ENCODE peak calls at places on chromosomes 13 and 19, in ten cellular contexts. One of them, this sample, is unnamed.

GRCh38 chr13:26557393-26558073 is at the start of gene WASF3:
- DNase-seq in A549: peak
- DNase-seq in tibial nerve: peak
- DNase-seq in sigmoid colon: peak
- DNase-seq in transverse colon: peak
- DNase-seq in H1: peak
- DNase-seq in stomach: peak
- DNase-seq in K562: peak
- DNase-seq in SK-N-SH: peak
- DNase-seq in ovary: peak
- DNase-seq in this sample: peak

GRCh38 chr13:96744665-96745331 is 249.5 kb downstream of the OXGR1 start:
- DNase-seq in A549: no peak
- DNase-seq in tibial nerve: no peak
- DNase-seq in sigmoid colon: no peak
- DNase-seq in transverse colon: no peak
- DNase-seq in H1: no peak
- DNase-seq in stomach: no peak
- DNase-seq in K562: no peak
- DNase-seq in SK-N-SH: no peak
- DNase-seq in ovary: no peak
- DNase-seq in this sample: no peak

GRCh38 chr19:47371269-47371668 is 22.2 kb downstream of the DHX34 start:
- DNase-seq in A549: no peak
- DNase-seq in tibial nerve: no peak
- DNase-seq in sigmoid colon: no peak
- DNase-seq in transverse colon: no peak
- DNase-seq in H1: no peak
- DNase-seq in stomach: no peak
- DNase-seq in K562: no peak
- DNase-seq in SK-N-SH: no peak
- DNase-seq in ovary: no peak
- DNase-seq in this sample: no peak

GRCh38 chr19:28485300-28485699 is 727.7 kb downstream of the UQCRFS1 start:
- DNase-seq in A549: no peak
- DNase-seq in tibial nerve: no peak
- DNase-seq in sigmoid colon: no peak
- DNase-seq in transverse colon: peak
- DNase-seq in H1: no peak
- DNase-seq in stomach: no peak
- DNase-seq in K562: no peak
- DNase-seq in SK-N-SH: no peak
- DNase-seq in ovary: no peak
- DNase-seq in this sample: no peak

GRCh38 chr13:36848228-36848982 is 29.4 kb downstream of the RFXAP start:
- DNase-seq in A549: no peak
- DNase-seq in tibial nerve: no peak
- DNase-seq in sigmoid colon: no peak
- DNase-seq in transverse colon: no peak
- DNase-seq in H1: no peak
- DNase-seq in stomach: no peak
- DNase-seq in K562: peak
- DNase-seq in SK-N-SH: peak
- DNase-seq in ovary: no peak
- DNase-seq in this sample: no peak

GRCh38 chr19:13834308-13834790 is 39.1 kb downstream of the ZSWIM4 start:
- DNase-seq in A549: peak
- DNase-seq in tibial nerve: no peak
- DNase-seq in sigmoid colon: peak
- DNase-seq in transverse colon: no peak
- DNase-seq in H1: no peak
- DNase-seq in stomach: no peak
- DNase-seq in K562: no peak
- DNase-seq in SK-N-SH: no peak
- DNase-seq in ovary: no peak
- DNase-seq in this sample: no peak

GRCh38 chr13:33931397-33931987 is 113.5 kb downstream of the RFC3 start:
- DNase-seq in A549: peak
- DNase-seq in tibial nerve: no peak
- DNase-seq in sigmoid colon: no peak
- DNase-seq in transverse colon: no peak
- DNase-seq in H1: no peak
- DNase-seq in stomach: no peak
- DNase-seq in K562: peak
- DNase-seq in SK-N-SH: peak
- DNase-seq in ovary: no peak
- DNase-seq in this sample: no peak

GRCh38 chr13:113305208-113305607 is 8.2 kb downstream of the LAMP1 start:
- DNase-seq in A549: no peak
- DNase-seq in tibial nerve: no peak
- DNase-seq in sigmoid colon: no peak
- DNase-seq in transverse colon: no peak
- DNase-seq in H1: no peak
- DNase-seq in stomach: no peak
- DNase-seq in K562: no peak
- DNase-seq in SK-N-SH: no peak
- DNase-seq in ovary: no peak
- DNase-seq in this sample: no peak

GRCh38 chr13:112756967-112757758 is 67.3 kb downstream of the ATP11A start:
- DNase-seq in A549: no peak
- DNase-seq in tibial nerve: no peak
- DNase-seq in sigmoid colon: no peak
- DNase-seq in transverse colon: no peak
- DNase-seq in H1: no peak
- DNase-seq in stomach: no peak
- DNase-seq in K562: no peak
- DNase-seq in SK-N-SH: no peak
- DNase-seq in ovary: no peak
- DNase-seq in this sample: no peak

DNA sequence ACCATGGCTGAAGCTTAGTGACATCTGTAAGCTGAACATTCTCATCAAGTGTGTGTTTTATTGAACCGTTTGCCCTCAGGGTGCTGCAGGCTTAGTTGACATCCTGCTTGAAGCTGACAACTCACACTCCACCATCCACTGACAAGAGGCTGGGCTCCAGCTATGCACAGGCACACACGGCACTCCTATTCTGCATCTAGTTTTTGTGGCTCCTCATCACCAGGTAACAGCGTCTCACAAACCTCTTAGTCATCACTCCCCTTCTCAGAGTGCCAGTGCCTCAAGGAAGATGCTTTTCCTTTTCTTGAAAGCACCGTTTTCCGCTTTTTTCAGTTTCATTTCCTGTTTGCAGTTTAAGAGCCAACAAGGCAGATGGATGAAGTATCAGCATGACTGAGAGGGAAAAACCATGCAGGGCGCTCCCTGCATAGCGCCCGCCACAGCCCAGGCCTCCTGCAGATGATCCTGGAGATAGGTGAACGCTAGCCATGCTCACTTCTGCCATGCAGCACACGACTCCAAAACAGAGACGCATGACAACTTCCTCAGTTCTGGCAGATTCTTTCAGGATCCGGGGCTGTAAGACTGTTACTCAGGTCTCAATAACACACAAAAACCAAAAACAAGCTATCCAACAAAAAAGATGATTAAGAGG is 491.3 kb downstream of the COG6 start:
- DNase-seq in A549: no peak
- DNase-seq in tibial nerve: no peak
- DNase-seq in sigmoid colon: no peak
- DNase-seq in transverse colon: no peak
- DNase-seq in H1: no peak
- DNase-seq in stomach: no peak
- DNase-seq in K562: no peak
- DNase-seq in SK-N-SH: peak
- DNase-seq in ovary: no peak
- DNase-seq in this sample: no peak
- TF ChIP-seq EP300 in A549: no peak
- TF ChIP-seq EP300 in tibial nerve: no peak
- TF ChIP-seq EP300 in sigmoid colon: no peak
- TF ChIP-seq EP300 in transverse colon: no peak
- TF ChIP-seq EP300 in H1: no peak
- TF ChIP-seq EP300 in stomach: no peak
- TF ChIP-seq EP300 in K562: no peak
- TF ChIP-seq EP300 in SK-N-SH: no peak
- TF ChIP-seq EP300 in ovary: no peak
- TF ChIP-seq EP300 in this sample: no peak

GRCh38 chr13:105597573-105597972 is 937.9 kb downstream of the EFNB2 start:
- DNase-seq in A549: no peak
- DNase-seq in tibial nerve: no peak
- DNase-seq in sigmoid colon: no peak
- DNase-seq in transverse colon: no peak
- DNase-seq in H1: no peak
- DNase-seq in stomach: no peak
- DNase-seq in K562: no peak
- DNase-seq in SK-N-SH: no peak
- DNase-seq in ovary: no peak
- DNase-seq in this sample: no peak
- TF ChIP-seq EP300 in A549: no peak
- TF ChIP-seq EP300 in tibial nerve: no peak
- TF ChIP-seq EP300 in sigmoid colon: no peak
- TF ChIP-seq EP300 in transverse colon: no peak
- TF ChIP-seq EP300 in H1: no peak
- TF ChIP-seq EP300 in stomach: no peak
- TF ChIP-seq EP300 in K562: no peak
- TF ChIP-seq EP300 in SK-N-SH: no peak
- TF ChIP-seq EP300 in ovary: no peak
- TF ChIP-seq EP300 in this sample: no peak

GRCh38 chr19:11735375-11735774 is 3.4 kb downstream of the ZNF823 start:
- DNase-seq in A549: no peak
- DNase-seq in tibial nerve: no peak
- DNase-seq in sigmoid colon: no peak
- DNase-seq in transverse colon: peak
- DNase-seq in H1: no peak
- DNase-seq in stomach: no peak
- DNase-seq in K562: no peak
- DNase-seq in SK-N-SH: no peak
- DNase-seq in ovary: no peak
- DNase-seq in this sample: no peak

DNA sequence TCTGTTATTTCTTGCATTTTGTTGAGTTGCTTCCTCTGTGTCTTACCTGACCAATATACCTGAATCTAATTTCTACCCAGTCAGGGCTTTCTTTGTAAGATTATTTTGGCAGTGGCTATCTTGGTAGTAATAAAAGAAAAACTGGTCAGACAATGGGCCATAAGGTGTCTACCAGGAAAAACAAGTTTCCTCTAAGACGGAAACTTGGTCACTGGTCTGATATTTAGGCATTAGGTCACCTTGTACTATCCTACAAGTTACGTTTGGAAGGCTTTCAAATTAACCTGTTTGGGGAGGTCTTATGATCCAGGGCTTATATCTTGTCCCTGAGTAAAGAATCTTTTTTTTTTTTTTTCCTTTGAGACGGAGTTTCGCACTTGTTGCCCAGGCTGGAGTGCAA is 9.2 kb downstream of the ZNF823 start:
- DNase-seq in A549: no peak
- DNase-seq in tibial nerve: no peak
- DNase-seq in sigmoid colon: no peak
- DNase-seq in transverse colon: no peak
- DNase-seq in H1: no peak
- DNase-seq in stomach: no peak
- DNase-seq in K562: no peak
- DNase-seq in SK-N-SH: no peak
- DNase-seq in ovary: no peak
- DNase-seq in this sample: no peak
- TF ChIP-seq EP300 in A549: no peak
- TF ChIP-seq EP300 in tibial nerve: no peak
- TF ChIP-seq EP300 in sigmoid colon: no peak
- TF ChIP-seq EP300 in transverse colon: no peak
- TF ChIP-seq EP300 in H1: no peak
- TF ChIP-seq EP300 in stomach: no peak
- TF ChIP-seq EP300 in K562: no peak
- TF ChIP-seq EP300 in SK-N-SH: no peak
- TF ChIP-seq EP300 in ovary: no peak
- TF ChIP-seq EP300 in this sample: no peak

GRCh38 chr19:43718627-43719377 is 2.9 kb downstream of the IRGC start:
- DNase-seq in A549: no peak
- DNase-seq in tibial nerve: no peak
- DNase-seq in sigmoid colon: no peak
- DNase-seq in transverse colon: no peak
- DNase-seq in H1: no peak
- DNase-seq in stomach: no peak
- DNase-seq in K562: no peak
- DNase-seq in SK-N-SH: no peak
- DNase-seq in ovary: no peak
- DNase-seq in this sample: no peak

GRCh38 chr19:43719378-43719868 is 3.5 kb downstream of the IRGC start:
- DNase-seq in A549: no peak
- DNase-seq in tibial nerve: no peak
- DNase-seq in sigmoid colon: no peak
- DNase-seq in transverse colon: no peak
- DNase-seq in H1: no peak
- DNase-seq in stomach: no peak
- DNase-seq in K562: no peak
- DNase-seq in SK-N-SH: no peak
- DNase-seq in ovary: no peak
- DNase-seq in this sample: no peak

GRCh38 chr19:43719918-43720317 is 4.0 kb downstream of the IRGC start:
- DNase-seq in A549: no peak
- DNase-seq in tibial nerve: no peak
- DNase-seq in sigmoid colon: no peak
- DNase-seq in transverse colon: no peak
- DNase-seq in H1: no peak
- DNase-seq in stomach: no peak
- DNase-seq in K562: no peak
- DNase-seq in SK-N-SH: no peak
- DNase-seq in ovary: no peak
- DNase-seq in this sample: no peak

GRCh38 chr19:43721469-43722048 is 5.7 kb downstream of the IRGC start:
- DNase-seq in A549: no peak
- DNase-seq in tibial nerve: no peak
- DNase-seq in sigmoid colon: no peak
- DNase-seq in transverse colon: no peak
- DNase-seq in H1: no peak
- DNase-seq in stomach: no peak
- DNase-seq in K562: no peak
- DNase-seq in SK-N-SH: no peak
- DNase-seq in ovary: no peak
- DNase-seq in this sample: no peak

GRCh38 chr19:43720936-43721335 is 5.1 kb downstream of the IRGC start:
- DNase-seq in A549: no peak
- DNase-seq in tibial nerve: no peak
- DNase-seq in sigmoid colon: no peak
- DNase-seq in transverse colon: no peak
- DNase-seq in H1: no peak
- DNase-seq in stomach: no peak
- DNase-seq in K562: no peak
- DNase-seq in SK-N-SH: no peak
- DNase-seq in ovary: no peak
- DNase-seq in this sample: no peak
- TF ChIP-seq EP300 in A549: no peak
- TF ChIP-seq EP300 in tibial nerve: no peak
- TF ChIP-seq EP300 in sigmoid colon: no peak
- TF ChIP-seq EP300 in transverse colon: no peak
- TF ChIP-seq EP300 in H1: no peak
- TF ChIP-seq EP300 in stomach: no peak
- TF ChIP-seq EP300 in K562: no peak
- TF ChIP-seq EP300 in SK-N-SH: no peak
- TF ChIP-seq EP300 in ovary: no peak
- TF ChIP-seq EP300 in this sample: no peak

This sample was measured in suprapubic skin.